ENCODE peak calls at places on chromosomes 5 and 9, in four cellular contexts. O is PC-3, H is H9, Z is lower lobe of right lung. Q is an unnamed sample.

GRCh38 chr5:95628154-95628810 is 8.4 kb downstream of the GPR150 start:
- DNase-seq in O (no peak), H (no peak), Z (no peak), Q (no peak)

GRCh38 chr5:139663752-139664151 is 15.6 kb downstream of the CXXC5 start:
- DNase-seq in O (no peak), H (no peak), Z (no peak), Q (no peak)

GRCh38 chr9:23322392-23322791 is 503.6 kb downstream of the ELAVL2 start:
- DNase-seq in O (peak), H (no peak), Z (no peak), Q (peak)

GRCh38 chr9:134814598-134815215 is 65.9 kb upstream of the FCN2 start:
- DNase-seq in O (peak), H (no peak), Z (no peak), Q (peak)

GRCh38 chr9:136020671-136021070 is 59.5 kb upstream of the UBAC1 start:
- DNase-seq in O (no peak), H (no peak), Z (no peak), Q (no peak)

GRCh38 chr5:10306806-10307205 is 896 bp downstream of the CMBL start:
- DNase-seq in O (peak), H (no peak), Z (no peak), Q (no peak)

GRCh38 chr5:95446560-95447221 is 55.5 kb downstream of the FAM81B start:
- DNase-seq in O (peak), H (no peak), Z (no peak), Q (peak)

GRCh38 chr5:2946315-2946714 is 194.8 kb upstream of the IRX2 start:
- DNase-seq in O (no peak), H (no peak), Z (no peak), Q (peak)

GRCh38 chr5:95725071-95725820 is 5.9 kb upstream of the RHOBTB3 start:
- DNase-seq in O (no peak), H (no peak), Z (no peak), Q (no peak)

GRCh38 chr5:74441616-74442015 is 198.9 kb downstream of the ENC1 start:
- DNase-seq in O (no peak), H (no peak), Z (no peak), Q (no peak)

GRCh38 chr5:74442466-74442865 is 198.1 kb downstream of the ENC1 start:
- DNase-seq in O (no peak), H (no peak), Z (no peak), Q (no peak)

GRCh38 chr5:74446673-74447337 is 193.7 kb downstream of the ENC1 start:
- DNase-seq in O (no peak), H (no peak), Z (no peak), Q (no peak)
- TF ChIP-seq CTCF in O (no peak), H (no peak), Z (no peak), Q (no peak)

GRCh38 chr5:84383816-84384603 is 670 bp downstream of the EDIL3 start:
- DNase-seq in O (peak), H (peak), Z (peak), Q (no peak)

GRCh38 chr5:84383296-84383815 is 1.3 kb downstream of the EDIL3 start:
- DNase-seq in O (no peak), H (peak), Z (no peak), Q (no peak)

GRCh38 chr5:84381501-84382362 is 2.9 kb downstream of the EDIL3 start:
- DNase-seq in O (no peak), H (no peak), Z (no peak), Q (no peak)

GRCh38 chr5:84384604-84385575 is at the start of gene EDIL3:
- DNase-seq in O (no peak), H (peak), Z (peak), Q (peak)

DNA sequence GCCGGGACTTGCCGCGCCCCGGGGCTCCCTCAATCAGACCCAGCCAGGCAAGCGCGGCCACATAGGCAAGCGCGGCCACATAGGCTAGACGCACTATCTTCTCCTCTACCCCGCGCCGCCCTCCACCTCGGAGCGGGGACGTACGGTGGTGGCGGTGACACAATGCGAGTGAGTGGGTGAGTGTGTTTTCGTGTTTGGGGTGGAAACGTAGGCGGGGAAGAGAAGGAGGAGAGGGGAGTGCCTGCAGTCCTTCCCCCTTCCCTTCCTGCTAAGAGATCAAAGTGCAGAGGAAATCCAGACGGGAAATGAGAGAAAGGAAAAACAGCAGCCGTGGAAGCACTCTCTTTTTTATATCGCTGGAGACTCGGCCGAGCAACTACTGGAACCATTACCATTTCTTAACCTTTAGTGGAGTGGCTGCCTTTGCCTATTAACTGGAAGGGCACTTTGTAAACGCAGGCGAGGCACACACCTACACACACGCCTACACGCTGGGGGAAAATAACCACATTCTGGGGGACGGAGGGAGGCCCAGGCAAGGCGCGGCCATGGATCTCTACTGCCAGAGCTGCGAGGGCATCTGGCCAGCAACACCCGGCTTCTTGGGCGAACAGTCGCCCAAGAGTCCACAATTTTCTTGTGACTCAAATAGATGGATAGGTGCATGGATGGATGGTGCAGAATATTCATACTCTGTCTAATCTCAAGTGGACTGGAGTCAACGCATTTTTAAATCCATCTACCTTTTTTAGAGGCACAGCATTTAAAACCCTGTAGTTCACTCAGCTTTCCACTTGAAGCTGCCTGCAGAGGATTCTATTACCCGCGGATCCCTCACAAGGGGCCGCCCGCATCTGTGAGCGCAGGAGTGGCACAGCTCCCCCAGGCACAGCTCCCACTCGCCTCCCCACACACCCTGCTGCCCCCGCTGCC is 2.1 kb downstream of the EDIL3 start:
- DNase-seq in O (no peak), H (peak), Z (peak), Q (peak)
- H3K27ac ChIP-seq in O (peak), H (no peak), Z (peak), Q (no peak)

GRCh38 chr9:96453625-96454024 is 3.7 kb downstream of the HABP4 start:
- DNase-seq in O (peak), H (no peak), Z (no peak), Q (peak)
- TF ChIP-seq CTCF in O (peak), H (peak), Z (peak), Q (peak)

GRCh38 chr9:94817291-94818195 is 91.0 kb downstream of the AOPEP start:
- DNase-seq in O (no peak), H (no peak), Z (no peak), Q (no peak)
- H3K27ac ChIP-seq in O (peak), H (no peak), Z (peak), Q (no peak)

DNA sequence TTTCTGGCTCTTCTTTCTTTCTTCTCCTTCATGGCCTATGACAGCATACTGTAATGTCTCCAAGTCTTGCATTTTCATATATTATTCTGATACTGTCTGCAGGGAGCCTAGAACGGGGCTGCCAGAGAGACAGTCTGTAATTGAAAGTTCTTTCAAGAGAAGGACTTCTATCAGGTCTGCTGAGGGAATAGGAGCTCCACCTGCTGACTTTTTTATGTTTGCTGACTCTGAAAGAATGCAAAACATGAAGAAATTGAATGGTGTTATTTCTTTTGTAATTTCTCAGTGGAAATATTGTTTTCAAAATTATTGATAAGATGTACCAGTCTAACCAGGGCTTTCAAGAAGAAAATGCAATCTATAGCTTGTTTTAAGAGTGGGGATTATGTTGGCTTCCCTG is 121.9 kb upstream of the RFX3 start:
- DNase-seq in O (no peak), H (no peak), Z (no peak), Q (no peak)
- TF ChIP-seq CTCF in O (no peak), H (no peak), Z (no peak), Q (no peak)

Q was measured in RWPE1.